ENCODE peak calls at places on chromosomes 12 and 14, in five cellular contexts. C is ascending aorta, X is IMR-90, B is tibial nerve, Q is cardiac muscle cell. M is an unnamed sample. For H3K27me3, the result is how much of the 10 kb centered on the place peaks cover.

GRCh38 chr14:28577711-28578131 is 188.9 kb upstream of the FOXG1 start:
- DNase-seq in X (no peak), C (no peak), B (no peak), Q (no peak), M (peak)

GRCh38 chr14:76770521-76771431 is 9.5 kb downstream of the VASH1 start:
- DNase-seq in C (no peak), X (no peak), Q (no peak), B (no peak), M (peak)

GRCh38 chr14:28661171-28661772 is 105.3 kb upstream of the FOXG1 start:
- DNase-seq in X (peak), Q (no peak), C (no peak), B (no peak), M (peak)

GRCh38 chr12:45726594-45727300 is 2.8 kb upstream of the ARID2 start:
- DNase-seq in C (peak), Q (peak), B (peak), X (peak), M (no peak)

GRCh38 chr14:75295061-75295461 is 16.4 kb downstream of the FOS start:
- DNase-seq in C (peak), B (peak), X (peak), Q (peak), M (peak)

GRCh38 chr12:128754275-128754674 is 69.5 kb downstream of the SLC15A4 start:
- DNase-seq in C (no peak), X (no peak), Q (no peak), B (no peak), M (no peak)

GRCh38 chr12:130945793-130946492 is 7.8 kb upstream of the ADGRD1 start:
- DNase-seq in C (no peak), X (no peak), B (no peak), Q (no peak), M (no peak)

GRCh38 chr12:27818421-27818918 is 38.4 kb upstream of the MANSC4 start:
- DNase-seq in Q (no peak), X (peak), B (no peak), C (no peak), M (no peak)

GRCh38 chr14:63210812-63211211 is 6.6 kb downstream of the RHOJ start:
- DNase-seq in Q (no peak), X (no peak), C (no peak), B (no peak), M (no peak)

GRCh38 chr12:123512838-123513665 is 20.5 kb downstream of the RILPL1 start:
- DNase-seq in C (no peak), B (no peak), X (no peak), Q (peak), M (no peak)

GRCh38 chr12:129863938-129864337 is 39.9 kb downstream of the TMEM132D start:
- DNase-seq in B (no peak), X (no peak), Q (no peak), C (no peak), M (no peak)

GRCh38 chr14:71932229-71932951 is at the start of gene RGS6:
- DNase-seq in B (no peak), Q (peak), C (no peak), X (no peak), M (peak)

DNA sequence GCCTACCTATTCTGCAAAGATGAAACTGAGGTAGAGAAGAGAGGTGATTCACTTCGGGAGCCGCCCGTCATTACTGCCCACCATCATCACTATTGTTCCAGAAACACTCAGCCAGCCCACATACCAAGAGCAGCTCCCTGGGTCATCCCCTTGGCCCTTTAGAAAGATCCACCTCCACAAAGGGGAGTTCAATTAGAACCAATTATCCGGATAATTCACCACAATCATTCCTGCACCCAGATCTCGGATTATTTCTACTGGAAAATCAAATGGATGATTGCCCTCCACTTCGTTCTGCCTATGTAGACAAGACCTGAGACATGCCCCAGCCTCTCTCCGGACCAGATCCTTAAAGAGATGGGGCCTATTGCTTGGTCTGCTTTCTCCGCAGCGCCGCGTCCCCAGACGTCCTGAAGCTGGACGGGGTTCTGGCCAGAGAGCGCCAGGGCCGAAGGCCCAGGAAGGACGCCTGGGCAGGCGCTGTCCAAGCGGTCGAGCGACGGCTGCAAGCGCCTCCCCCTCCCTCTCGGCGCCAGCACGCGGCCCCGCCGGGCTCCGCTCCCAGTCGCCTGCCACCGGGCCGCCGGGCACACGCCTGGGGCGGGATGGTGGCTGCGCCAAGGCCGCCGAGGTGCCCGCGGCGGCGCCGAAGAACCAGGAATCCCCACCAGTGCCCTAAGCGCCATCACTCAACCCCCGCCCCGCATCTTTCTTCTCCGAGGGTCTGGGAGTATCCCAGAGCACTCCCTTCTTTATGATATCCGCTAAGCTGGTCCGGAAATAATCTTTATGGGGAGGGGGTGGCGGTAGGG is 1.3 kb upstream of the ASCL1 start:
- DNase-seq in C (no peak), Q (peak), X (no peak), B (no peak), M (no peak)
- H3K27me3 ChIP-seq in C (under half), Q (half or more), X (under half), B (under half), M (half or more)

DNA sequence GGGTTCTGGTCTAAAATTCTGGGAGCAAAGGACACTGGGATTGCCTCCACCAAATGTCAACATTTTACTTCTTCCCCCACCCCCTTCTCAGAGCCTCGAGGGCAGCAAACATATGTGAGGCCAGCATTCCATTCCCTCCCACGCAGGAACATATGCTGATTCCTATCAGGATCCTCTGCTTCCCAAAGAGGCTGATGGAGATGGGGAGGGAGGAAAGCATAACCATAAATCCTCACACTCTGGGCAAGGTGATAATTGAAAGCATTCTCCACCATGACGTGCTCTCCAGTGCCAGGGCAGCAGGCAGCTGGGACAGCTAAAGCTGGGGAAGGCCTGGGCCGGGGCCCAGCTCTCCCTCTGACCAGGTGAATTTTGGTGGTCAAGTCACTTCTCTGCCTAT is 395.0 kb downstream of the ZFP36L1 start:
- DNase-seq in Q (no peak), B (no peak), X (peak), C (no peak), M (no peak)
- H3K27ac ChIP-seq in Q (peak), B (peak), X (peak), C (peak), M (no peak)

GRCh38 chr12:30926243-30927209 is at the start of gene TSPAN11:
- DNase-seq in C (peak), B (no peak), X (peak), Q (peak), M (peak)
- H3K27me3 ChIP-seq in C (under half), B (under half), X (under half), Q (under half), M (under half)

GRCh38 chr12:13196302-13196921 is at the start of gene EMP1:
- DNase-seq in X (peak), C (peak), Q (no peak), B (peak), M (peak)

GRCh38 chr12:13195848-13196301 is 651 bp upstream of the EMP1 start:
- DNase-seq in X (peak), C (no peak), Q (no peak), B (no peak), M (peak)

GRCh38 chr12:13198921-13199320 is 2.4 kb downstream of the EMP1 start:
- DNase-seq in C (no peak), B (no peak), X (peak), Q (no peak), M (peak)

GRCh38 chr12:13197526-13198141 is 1.1 kb downstream of the EMP1 start:
- DNase-seq in C (no peak), Q (no peak), B (peak), X (peak), M (no peak)

DNA sequence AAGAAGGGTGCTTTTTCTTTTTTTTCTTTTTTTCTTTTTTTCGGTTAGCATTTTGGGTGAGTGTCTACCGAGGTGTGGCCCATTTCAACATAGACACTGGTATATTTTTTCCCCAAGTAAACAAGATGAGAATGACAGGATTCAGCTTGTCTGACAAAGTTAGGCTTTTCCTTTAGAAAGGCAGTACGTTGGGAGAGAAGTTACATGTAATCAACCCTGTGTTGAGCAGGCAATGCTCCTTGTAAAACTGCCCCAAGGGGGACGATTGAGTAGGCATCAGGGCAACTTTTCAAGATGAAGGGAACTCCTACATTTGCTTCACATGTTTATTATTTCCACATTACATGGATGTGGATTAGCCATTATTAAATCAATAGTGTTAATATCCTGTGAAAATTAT is 1.7 kb downstream of the EMP1 start:
- DNase-seq in B (no peak), Q (no peak), C (no peak), X (no peak), M (no peak)
- H3K27ac ChIP-seq in B (peak), Q (no peak), C (peak), X (peak), M (peak)

GRCh38 chr14:61642246-61642982 is 52.9 kb upstream of the HIF1A start:
- DNase-seq in B (no peak), C (no peak), Q (no peak), X (peak), M (no peak)
- H3K27me3 ChIP-seq in B (under half), C (under half), Q (under half), X (under half), M (under half)

DNA sequence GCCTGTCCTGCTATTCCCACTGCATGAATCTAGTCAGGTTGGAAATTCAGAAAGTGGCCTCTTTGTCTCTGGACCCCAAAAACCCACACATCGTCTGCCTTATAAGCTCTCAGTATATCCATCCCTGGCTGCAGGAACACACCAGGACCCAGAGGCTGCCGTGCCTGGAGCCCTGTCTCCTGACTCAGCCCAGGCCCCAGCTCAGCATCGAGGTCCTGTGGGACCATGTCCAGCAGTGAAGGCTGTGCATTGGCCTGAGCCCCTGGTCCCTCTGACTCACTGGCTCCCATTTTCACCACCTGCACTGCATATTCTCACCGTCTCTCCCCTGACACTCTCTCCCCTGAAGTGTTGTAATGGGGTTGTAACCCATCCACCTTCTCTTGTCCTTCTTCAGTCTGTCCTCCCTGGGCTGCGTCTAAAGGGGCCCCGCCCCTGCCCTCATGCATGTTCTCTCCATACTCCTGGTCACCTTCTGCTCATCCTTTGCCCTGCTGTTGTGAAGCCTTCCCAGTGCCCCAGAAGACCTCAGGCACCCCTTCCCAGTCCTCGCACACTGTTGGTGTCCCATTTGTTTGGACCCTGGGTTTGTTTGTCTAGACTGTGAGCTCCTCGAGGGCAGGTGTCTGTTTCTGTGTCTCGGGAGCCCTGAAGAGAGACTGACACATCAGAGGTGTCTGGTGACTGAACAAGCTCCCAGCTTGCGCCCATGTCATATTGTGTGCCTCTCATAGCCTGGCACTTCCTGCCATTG is 43.8 kb downstream of the EVL start:
- DNase-seq in B (no peak), X (peak), C (no peak), Q (no peak), M (no peak)
- H3K27ac ChIP-seq in B (no peak), X (no peak), C (no peak), Q (no peak), M (no peak)

GRCh38 chr12:109892748-109893147 is 7.3 kb upstream of the TCHP start:
- DNase-seq in X (no peak), Q (no peak), C (no peak), B (no peak), M (no peak)

GRCh38 chr12:109893250-109893995 is 6.7 kb upstream of the TCHP start:
- DNase-seq in B (no peak), Q (no peak), X (no peak), C (no peak), M (no peak)

GRCh38 chr12:109897029-109897428 is 3.0 kb upstream of the TCHP start:
- DNase-seq in B (no peak), X (no peak), C (no peak), Q (no peak), M (no peak)

GRCh38 chr12:109894939-109895338 is 5.1 kb upstream of the TCHP start:
- DNase-seq in Q (no peak), C (no peak), X (no peak), B (no peak), M (no peak)

DNA sequence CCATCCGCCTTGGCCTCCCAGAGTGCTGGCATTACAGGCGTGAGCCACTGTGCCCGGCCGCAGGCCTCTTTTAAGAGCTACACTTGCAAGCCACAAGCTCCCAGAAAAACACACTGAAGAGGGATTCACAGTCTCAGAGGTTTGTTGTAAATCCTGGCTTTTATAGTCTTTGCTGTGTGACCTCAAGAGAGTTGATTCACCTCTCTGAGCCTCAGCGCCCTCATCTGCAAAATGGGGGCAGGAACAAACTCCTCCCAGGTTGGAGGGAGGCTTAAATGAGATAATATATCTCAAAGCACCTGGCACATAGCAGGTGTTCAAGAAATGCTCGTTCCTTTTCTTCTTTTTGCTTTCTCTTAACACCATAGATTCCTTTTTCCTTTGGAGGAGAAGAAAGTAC is 3.9 kb upstream of the TCHP start:
- DNase-seq in C (no peak), Q (no peak), B (no peak), X (no peak), M (no peak)
- H3K27me3 ChIP-seq in C (under half), Q (under half), B (under half), X (under half), M (under half)

DNA sequence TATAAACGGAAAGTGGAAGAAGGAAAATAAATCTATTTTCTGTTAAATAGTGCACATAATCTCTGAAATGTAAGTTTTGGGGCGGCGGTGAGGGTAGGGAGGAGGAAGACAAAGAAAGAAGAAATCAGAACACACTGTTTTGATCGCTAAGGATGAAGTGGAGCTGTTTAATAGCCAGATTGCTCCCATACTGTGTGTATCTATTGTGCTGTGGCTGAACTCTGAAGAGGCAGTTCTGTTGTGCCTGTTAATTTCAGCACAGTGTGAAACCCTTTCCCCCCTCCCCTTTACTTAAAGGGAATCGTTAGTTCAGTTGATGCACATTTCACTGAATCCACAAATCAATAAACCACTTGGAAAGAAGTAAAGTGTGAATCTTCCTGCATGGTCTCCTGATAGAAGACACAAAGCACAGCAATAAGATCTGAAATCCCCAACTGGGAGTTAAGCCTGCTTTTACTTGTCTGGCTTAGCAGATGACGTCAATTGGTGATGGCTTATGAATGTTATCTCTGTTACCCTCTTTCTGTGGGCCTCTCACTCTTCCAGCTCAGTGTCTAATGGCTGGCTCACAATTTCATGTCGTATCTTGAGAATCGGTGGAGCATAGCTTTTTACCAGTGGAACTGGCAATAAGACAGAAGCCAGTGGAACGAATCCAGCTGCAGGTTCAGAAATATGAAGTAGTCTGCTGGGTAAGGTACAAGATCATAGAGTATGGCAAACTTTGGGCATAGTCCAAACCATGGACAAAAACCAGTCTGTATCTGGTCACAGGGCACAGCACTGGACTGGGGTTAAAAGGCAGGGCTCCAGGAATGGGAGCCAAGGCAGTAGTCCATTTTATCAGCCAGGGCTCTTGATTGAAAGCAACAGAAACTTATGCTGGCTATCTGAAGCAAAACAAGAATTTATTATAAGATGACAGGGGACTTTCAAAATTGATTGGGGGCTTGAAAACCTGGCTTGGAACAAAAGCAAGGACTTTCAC is 413.4 kb upstream of the SEL1L start:
- DNase-seq in B (no peak), X (no peak), C (no peak), Q (no peak), M (no peak)
- H3K27ac ChIP-seq in B (no peak), X (no peak), C (no peak), Q (no peak), M (no peak)

M was measured in SJSA1.